ENCODE peak calls at places on chromosomes 4 and X, in six cellular contexts. B is hepatocyte, K is GM13977, F is mesothelial cell of epicardium, L is natural killer cell, Q is breast epithelium. H is an unnamed sample.

GRCh38 chrX:143788265-143788664 is 67.7 kb upstream of the SPANXN2 start:
- DNase-seq in Q (no peak), K (no peak), B (peak; percentile 25), L (no peak), F (no peak), H (no peak)

GRCh38 chr4:11189756-11190155 is 238.9 kb downstream of the HS3ST1 start:
- DNase-seq in F (no peak), K (no peak), B (no peak), Q (no peak), L (no peak), H (no peak)

GRCh38 chr4:21885241-21885640 is 63.3 kb downstream of the KCNIP4 start:
- DNase-seq in K (no peak), F (no peak), L (no peak), Q (no peak), B (no peak), H (no peak)

GRCh38 chr4:171279131-171279530 is 534.1 kb upstream of the GALNTL6 start:
- DNase-seq in L (no peak), F (no peak), B (no peak), K (no peak), Q (no peak), H (no peak)

GRCh38 chrX:8191022-8191421 is 20.0 kb upstream of the VCX2 start:
- DNase-seq in K (no peak), B (peak; percentile 57), F (no peak), L (no peak), Q (peak; percentile 55), H (no peak)

GRCh38 chr4:181685911-181686310 is 557.3 kb upstream of the TENM3 start:
- DNase-seq in L (no peak), K (no peak), Q (no peak), F (no peak), B (no peak), H (no peak)

GRCh38 chrX:43949669-43950068 is 23.5 kb downstream of the NDP start:
- DNase-seq in Q (no peak), K (no peak), B (peak; percentile 52), F (peak; percentile 38), L (peak; percentile 15), H (no peak)

GRCh38 chr4:38681283-38682066 is 17.5 kb downstream of the KLF3 start:
- DNase-seq in K (no peak), Q (no peak), F (no peak), L (no peak), B (no peak), H (no peak)

GRCh38 chrX:47133493-47133892 is 11.0 kb downstream of the NDUFB11 start:
- DNase-seq in K (no peak), Q (no peak), F (no peak), B (no peak), L (no peak), H (no peak)

GRCh38 chr4:38856524-38857337 is at the start of gene TLR6:
- DNase-seq in L (no peak), B (peak; percentile 84), K (peak; percentile 54), F (peak; percentile 53), Q (no peak), H (no peak)

GRCh38 chrX:130330706-130331105 is 9.0 kb upstream of the SLC25A14 start:
- DNase-seq in F (no peak), L (no peak), Q (no peak), K (peak; percentile 50), B (peak; percentile 60), H (no peak)

GRCh38 chr4:140335076-140335475 is 38.4 kb upstream of the SCOC start:
- DNase-seq in L (no peak), Q (no peak), F (no peak), B (no peak), K (no peak), H (no peak)

GRCh38 chrX:3461824-3462508 is 115.5 kb upstream of the MXRA5 start:
- DNase-seq in F (no peak), Q (no peak), B (no peak), L (no peak), K (no peak), H (no peak)

GRCh38 chrX:111823068-111823467 is 52.9 kb upstream of the TRPC5OS start:
- DNase-seq in L (no peak), K (peak; percentile 17), F (no peak), B (peak; percentile 29), Q (no peak), H (no peak)

GRCh38 chr4:69760455-69760854 is at the start of gene SULT1B1:
- DNase-seq in L (peak; percentile 36), B (peak; percentile 56), K (no peak), Q (no peak), F (no peak), H (no peak)

GRCh38 chrX:130413415-130413814 is 11.6 kb downstream of the RBMX2 start:
- DNase-seq in K (no peak), L (no peak), B (no peak), F (no peak), Q (no peak), H (no peak)

GRCh38 chrX:122739770-122740169 is 444.3 kb upstream of the GRIA3 start:
- DNase-seq in K (no peak), B (peak; percentile 8), F (no peak), Q (no peak), L (no peak), H (no peak)

GRCh38 chr4:150173854-150174398 is 95.7 kb downstream of the DCLK2 start:
- DNase-seq in K (no peak), B (no peak), L (no peak), Q (no peak), F (no peak), H (no peak)

GRCh38 chr4:122341906-122342305 is 36.9 kb upstream of the ADAD1 start:
- DNase-seq in Q (no peak), L (no peak), F (no peak), B (peak; percentile 7), K (no peak), H (no peak)

GRCh38 chr4:172173206-172173605 is 360.0 kb downstream of the GALNTL6 start:
- DNase-seq in Q (no peak), L (no peak), K (no peak), B (no peak), F (no peak), H (no peak)

GRCh38 chr4:11487139-11487538 is 58.4 kb upstream of the HS3ST1 start:
- DNase-seq in L (no peak), Q (no peak), B (no peak), F (no peak), K (no peak), H (no peak)

GRCh38 chr4:87986508-87986907 is 11.0 kb downstream of the SPP1 start:
- DNase-seq in B (no peak), L (no peak), Q (no peak), K (no peak), F (no peak), H (no peak)

GRCh38 chr4:75995727-75996126 is 5.0 kb upstream of the SDAD1 start:
- DNase-seq in B (peak; percentile 78), K (peak; percentile 34), F (no peak), L (no peak), Q (no peak), H (no peak)

GRCh38 chr4:8191136-8191747 is 7.8 kb upstream of the SH3TC1 start:
- DNase-seq in Q (no peak), L (no peak), K (peak; percentile 78), B (no peak), F (no peak), H (peak; percentile 90)

GRCh38 chrX:21056636-21057035 is 317.6 kb upstream of the CNKSR2 start:
- DNase-seq in F (no peak), B (no peak), K (no peak), Q (no peak), L (no peak), H (no peak)

GRCh38 chr4:19707876-19708275 is 543.8 kb upstream of the SLIT2 start:
- DNase-seq in F (no peak), Q (no peak), K (no peak), L (no peak), B (no peak), H (no peak)

GRCh38 chrX:130734713-130735112 is 168.3 kb downstream of the ENOX2 start:
- DNase-seq in K (no peak), F (no peak), B (no peak), Q (no peak), L (no peak), H (no peak)

GRCh38 chrX:136608295-136608933 is 39.5 kb upstream of the CD40LG start:
- DNase-seq in K (no peak), F (no peak), L (peak; percentile 19), B (no peak), Q (peak; percentile 47), H (no peak)
- TF ChIP-seq CTCF in K (peak; percentile 33), F (no peak), L (peak; percentile 47), B (peak; percentile 25), Q (no peak), H (peak; percentile 46)

DNA sequence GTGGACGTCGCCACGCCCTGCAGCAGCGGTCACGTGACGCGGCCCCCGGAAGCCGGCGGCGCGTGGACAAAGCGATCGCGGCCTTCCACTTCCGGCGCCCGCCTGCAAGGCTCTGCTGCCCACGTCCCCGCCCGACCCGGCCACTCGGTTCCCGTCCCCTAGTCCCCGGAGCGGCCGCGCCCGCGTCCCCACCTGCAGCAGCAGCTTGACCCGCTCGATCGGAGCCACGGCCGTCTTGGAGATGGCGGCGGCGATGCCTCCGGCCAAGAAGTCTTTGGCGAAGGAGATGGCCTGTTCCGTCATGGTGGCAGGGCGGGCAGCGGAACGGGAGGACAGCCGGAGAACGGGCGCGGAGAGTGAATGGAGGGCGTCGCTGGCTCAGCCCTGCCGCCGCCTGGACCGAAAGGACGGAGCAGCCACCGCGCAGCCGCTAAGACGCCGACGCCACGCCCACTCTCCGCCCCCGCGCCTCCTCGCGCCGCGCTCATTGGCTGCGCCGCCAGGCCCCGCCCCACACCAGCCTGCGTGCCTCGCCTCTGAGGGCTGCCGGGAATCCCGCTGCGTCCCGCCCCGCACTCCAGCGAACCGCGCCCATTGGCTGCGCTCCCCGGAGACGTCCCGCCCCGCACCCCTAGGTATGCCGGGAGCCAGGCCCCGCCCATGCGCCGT is at the start of gene SLC25A6:
- DNase-seq in K (peak; percentile 100), L (peak; percentile 100), F (peak; percentile 100), Q (peak; percentile 99), B (peak; percentile 100), H (peak; percentile 98)
- TF ChIP-seq CTCF in K (no peak), L (no peak), F (no peak), Q (peak; percentile 53), B (no peak), H (peak; percentile 30)

DNA sequence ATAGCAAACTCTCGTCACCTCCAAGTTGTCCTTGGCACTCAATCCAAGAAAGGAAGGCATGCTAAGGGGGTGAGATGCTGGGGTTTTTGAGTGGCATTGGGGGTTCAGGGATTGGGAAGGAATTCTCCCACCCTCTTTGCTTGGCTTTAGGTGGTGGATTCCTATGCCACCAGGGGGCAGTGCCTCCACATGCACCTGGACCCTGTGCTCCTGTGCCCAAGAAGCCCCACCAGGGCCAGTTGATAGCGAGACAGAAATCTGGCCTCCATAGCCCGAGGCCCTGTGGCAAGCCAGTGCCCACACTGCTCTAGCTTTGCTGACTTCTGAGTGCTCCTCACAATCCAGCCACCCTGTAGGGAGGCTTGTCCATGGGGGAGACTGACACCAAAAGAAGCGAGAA is 2.0 kb upstream of the FATE1 start:
- DNase-seq in B (peak; percentile 29), Q (no peak), K (peak; percentile 42), F (no peak), L (no peak), H (no peak)
- TF ChIP-seq CTCF in B (no peak), Q (no peak), K (peak; percentile 55), F (peak; percentile 42), L (no peak), H (peak; percentile 24)

DNA sequence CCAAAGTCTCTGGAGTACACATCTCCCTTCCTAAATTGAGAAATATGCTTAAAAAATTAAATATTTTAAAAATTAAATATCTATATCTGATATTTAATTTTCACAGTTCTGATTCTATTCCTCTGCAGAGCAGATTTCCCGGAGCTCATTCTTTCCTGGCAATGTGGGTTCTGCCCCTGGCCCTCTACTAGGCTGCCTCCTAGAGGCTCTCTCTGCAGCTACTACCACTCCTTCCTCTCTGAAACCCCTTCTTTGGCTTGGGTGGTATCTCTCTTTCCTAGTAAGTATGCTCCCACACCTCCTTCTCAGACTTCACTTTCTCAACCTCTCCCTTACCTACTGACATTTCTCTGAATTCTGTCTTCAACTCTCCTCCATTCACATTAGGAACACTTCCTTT is 45.3 kb downstream of the RPGR start:
- DNase-seq in Q (no peak), L (no peak), K (no peak), F (no peak), B (no peak), H (no peak)
- TF ChIP-seq CTCF in Q (no peak), L (no peak), K (peak; percentile 35), F (no peak), B (peak; percentile 28), H (no peak)